ENCODE peak calls at places on chromosomes 4 and X, in seven cellular contexts. S is K562, T is HepG2, G is HCT116, F is H1, W is GM12878, R is SK-N-SH. C is an unnamed sample.

GRCh38 chr4:151358266-151358665 is 32.9 kb upstream of the SH3D19 start:
- DNase-seq in T (no peak), F (no peak), W (no peak), S (no peak), G (no peak), R (no peak), C (no peak)

GRCh38 chrX:72123471-72124185 is 8.1 kb downstream of the RTL5 start:
- DNase-seq in W (no peak), R (no peak), S (no peak), G (no peak), F (no peak), T (no peak), C (no peak)

GRCh38 chr4:166174717-166175510 is 301.9 kb downstream of the TLL1 start:
- DNase-seq in W (no peak), G (no peak), R (no peak), S (no peak), F (no peak), T (no peak), C (no peak)

GRCh38 chr4:140099993-140100392 is 54.0 kb downstream of the MAML3 start:
- DNase-seq in G (no peak), R (peak; percentile 59), T (no peak), S (no peak), W (no peak), F (no peak), C (no peak)

GRCh38 chr4:48780867-48781219 is 764 bp upstream of the FRYL start:
- DNase-seq in F (no peak), G (no peak), W (no peak), R (peak; percentile 9), S (peak; percentile 38), T (peak; percentile 31), C (no peak)

GRCh38 chr4:27318740-27319139 is 458.1 kb downstream of the STIM2 start:
- DNase-seq in R (peak; percentile 11), F (peak; percentile 73), W (peak; percentile 2), G (peak; percentile 35), S (peak; percentile 45), T (peak; percentile 22), C (no peak)

GRCh38 chr4:140621161-140621560 is 52.4 kb upstream of the UCP1 start:
- DNase-seq in F (no peak), S (no peak), W (no peak), T (no peak), R (no peak), G (no peak), C (no peak)

GRCh38 chr4:137129471-137130244 is 402.6 kb downstream of the PCDH18 start:
- DNase-seq in G (no peak), W (no peak), R (no peak), F (no peak), S (no peak), T (no peak), C (no peak)

GRCh38 chrX:101550825-101551767 is 749 bp downstream of the ARMCX1 start:
- DNase-seq in G (no peak), F (peak; percentile 59), S (peak; percentile 5), T (no peak), W (no peak), R (peak; percentile 82), C (no peak)

GRCh38 chr4:24765331-24765990 is 29.9 kb upstream of the SOD3 start:
- DNase-seq in S (no peak), R (no peak), G (no peak), W (no peak), T (no peak), F (no peak), C (no peak)

GRCh38 chrX:133989491-133989890 is 4.1 kb upstream of the GPC3 start:
- DNase-seq in R (no peak), G (no peak), T (peak; percentile 42), F (no peak), W (no peak), S (no peak), C (no peak)

GRCh38 chrX:140701480-140701879 is 8.1 kb upstream of the LINC00632 start:
- DNase-seq in S (peak; percentile 10), W (no peak), F (no peak), G (no peak), R (peak; percentile 30), T (no peak), C (no peak)

GRCh38 chr4:102717448-102718092 is 43.2 kb downstream of the MANBA start:
- DNase-seq in W (no peak), G (no peak), S (no peak), T (peak; percentile 73), F (no peak), R (no peak), C (no peak)

GRCh38 chr4:161601011-161601410 is 562.8 kb downstream of the FSTL5 start:
- DNase-seq in S (no peak), G (no peak), R (no peak), T (no peak), W (no peak), F (no peak), C (no peak)

GRCh38 chr4:56937262-56937661 is 29.6 kb downstream of the REST start:
- DNase-seq in G (peak; percentile 35), R (no peak), F (no peak), S (peak; percentile 11), W (no peak), T (no peak), C (peak; percentile 47)

GRCh38 chr4:141255016-141255415 is 34.3 kb downstream of the ZNF330 start:
- DNase-seq in G (no peak), R (no peak), W (no peak), S (no peak), F (no peak), T (no peak), C (no peak)

GRCh38 chrX:120617996-120618630 is 11.7 kb downstream of the C1GALT1C1 start:
- DNase-seq in S (no peak), W (no peak), T (no peak), G (no peak), F (no peak), R (no peak), C (no peak)
- TF ChIP-seq POLR2AphosphoS5 in S (no peak), W (no peak), T (no peak), G (no peak), F (no peak), R (no peak), C (no peak)

DNA sequence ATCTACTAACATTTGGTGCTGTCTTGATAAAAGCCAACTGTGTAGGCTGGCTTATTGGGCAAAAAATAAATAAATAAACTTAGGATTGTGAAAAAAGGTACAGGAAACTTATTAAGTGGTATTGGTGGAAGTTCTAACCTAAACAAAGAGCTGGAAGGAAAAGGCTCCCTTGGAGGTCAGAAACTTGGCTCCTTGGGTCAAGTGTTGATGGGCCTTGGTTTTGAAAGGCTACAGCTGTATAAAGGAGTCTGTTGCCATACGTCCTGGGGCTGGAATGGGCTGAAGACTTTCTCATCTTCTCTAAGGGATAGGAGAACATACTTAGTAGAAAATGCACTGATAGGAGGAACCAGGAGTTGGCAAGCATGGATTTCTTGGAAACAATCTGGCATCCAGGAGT is 56.5 kb downstream of the PDLIM5 start:
- DNase-seq in R (no peak), W (no peak), F (no peak), T (no peak), G (no peak), S (no peak), C (no peak)
- H3K4me1 ChIP-seq in R (peaks cover 7% of the 10 kb centered on the region), W (no peaks in the 10 kb centered on the region), F (no peaks in the 10 kb centered on the region), T (peaks cover 38% of the 10 kb centered on the region), G (peaks cover 35% of the 10 kb centered on the region), S (peaks cover 11% of the 10 kb centered on the region), C (no peaks in the 10 kb centered on the region)

GRCh38 chrX:70410921-70411320 is 12.2 kb upstream of the GDPD2 start:
- DNase-seq in S (no peak), T (no peak), F (no peak), R (no peak), G (no peak), W (no peak), C (no peak)
- TF ChIP-seq SIN3A in S (no peak), T (no peak), F (no peak), R (no peak), G (no peak), W (no peak), C (no peak)

GRCh38 chr4:123362103-123362502 is 34.5 kb upstream of the SPRY1 start:
- DNase-seq in R (no peak), G (no peak), W (no peak), F (no peak), T (no peak), S (no peak), C (no peak)

GRCh38 chr4:123359449-123360306 is 36.9 kb upstream of the SPRY1 start:
- DNase-seq in W (no peak), T (no peak), S (no peak), F (no peak), G (no peak), R (no peak), C (no peak)

GRCh38 chr4:123364906-123365305 is 31.7 kb upstream of the SPRY1 start:
- DNase-seq in W (no peak), R (no peak), T (no peak), G (no peak), F (no peak), S (no peak), C (no peak)

GRCh38 chr4:123363729-123364128 is 32.9 kb upstream of the SPRY1 start:
- DNase-seq in F (no peak), S (no peak), G (no peak), R (no peak), W (no peak), T (no peak), C (no peak)

GRCh38 chr4:123361195-123361861 is 35.3 kb upstream of the SPRY1 start:
- DNase-seq in G (no peak), T (no peak), W (no peak), R (no peak), F (no peak), S (peak; percentile 75), C (no peak)
- TF ChIP-seq POLR2AphosphoS5 in G (no peak), T (no peak), W (no peak), R (peak; percentile 38), F (no peak), S (no peak), C (no peak)

GRCh38 chr4:30953799-30954198 is 233.6 kb downstream of the PCDH7 start:
- DNase-seq in S (no peak), R (no peak), T (no peak), F (no peak), G (no peak), W (no peak), C (no peak)
- H3K4me1 ChIP-seq in S (no peaks in the 10 kb centered on the region), R (peaks cover 15% of the 10 kb centered on the region), T (no peaks in the 10 kb centered on the region), F (no peaks in the 10 kb centered on the region), G (peaks cover 77% of the 10 kb centered on the region), W (no peaks in the 10 kb centered on the region), C (peaks cover 12% of the 10 kb centered on the region)

DNA sequence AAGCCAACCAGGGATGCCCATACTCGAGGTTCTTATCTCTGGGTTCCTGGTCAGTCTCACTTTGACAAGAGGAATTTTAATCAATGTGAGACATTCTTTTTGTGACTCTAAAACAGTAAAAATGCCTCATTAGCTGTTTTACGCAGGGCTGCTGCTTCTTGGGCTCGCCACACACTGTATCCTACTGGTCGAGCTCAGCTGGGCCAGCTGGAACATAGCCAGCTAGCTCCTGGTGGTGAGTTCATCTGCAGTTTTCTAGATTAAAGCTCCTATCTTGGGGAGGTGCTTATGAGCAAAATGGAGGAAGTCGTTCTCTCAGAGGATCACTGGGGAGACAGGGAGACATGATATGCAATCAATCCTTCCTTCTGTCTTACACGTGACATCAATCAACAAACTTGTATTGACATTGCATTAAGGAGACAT is 55.9 kb upstream of the LEF1 start:
- DNase-seq in R (peak; percentile 33), W (no peak), S (peak; percentile 92), T (no peak), G (no peak), F (no peak), C (no peak)
- TF ChIP-seq SIN3A in R (no peak), W (no peak), S (no peak), T (no peak), G (no peak), F (no peak), C (no peak)

C was measured in Panc1.